ENCODE peak calls at places on chromosomes 1 and 21, in six cellular contexts. N, S, B, L, G and W are unnamed samples.

GRCh38 chr1:18938707-18939070 is 17.8 kb downstream of the IFFO2 start:
- DNase-seq in N (peak; percentile 77), S (no peak), B (no peak), L (no peak), G (no peak), W (no peak)

GRCh38 chr1:168454211-168454815 is 89.5 kb downstream of the XCL2 start:
- DNase-seq in N (no peak), S (no peak), B (no peak), L (no peak), G (no peak), W (no peak)

GRCh38 chr1:205810448-205811157 is 2.4 kb downstream of the SLC41A1 start:
- DNase-seq in N (peak; percentile 72), S (no peak), B (no peak), L (no peak), G (no peak), W (no peak)

GRCh38 chr1:151619489-151620093 is 7.7 kb downstream of the SNX27 start:
- DNase-seq in N (no peak), S (no peak), B (no peak), L (no peak), G (no peak), W (no peak)

GRCh38 chr1:155062702-155063411 is 683 bp upstream of the EFNA4 start:
- DNase-seq in N (peak; percentile 96), S (peak; percentile 89), B (no peak), L (peak; percentile 63), G (peak; percentile 62), W (peak; percentile 64)

GRCh38 chr21:34857122-34857713 is 188.4 kb downstream of the CLIC6 start:
- DNase-seq in N (no peak), S (no peak), B (no peak), L (no peak), G (no peak), W (no peak)

GRCh38 chr21:32256873-32257620 is 21.8 kb downstream of the MIS18A start:
- DNase-seq in N (no peak), S (peak; percentile 47), B (peak; percentile 48), L (peak; percentile 6), G (no peak), W (peak; percentile 32)

GRCh38 chr1:204258213-204259115 is 44.7 kb upstream of the GOLT1A start:
- DNase-seq in N (peak; percentile 95), S (peak; percentile 52), B (no peak), L (peak; percentile 26), G (peak; percentile 5), W (peak; percentile 51)

GRCh38 chr21:25507522-25507921 is 99.8 kb downstream of the MRPL39 start:
- DNase-seq in N (peak; percentile 1), S (no peak), B (no peak), L (peak; percentile 74), G (no peak), W (no peak)

GRCh38 chr1:51561702-51562101 is 42.6 kb upstream of the EPS15 start:
- DNase-seq in N (no peak), S (no peak), B (no peak), L (no peak), G (no peak), W (no peak)

GRCh38 chr1:65247419-65248359 is 61.7 kb upstream of the DNAJC6 start:
- DNase-seq in N (no peak), S (no peak), B (peak; percentile 64), L (no peak), G (no peak), W (no peak)

GRCh38 chr1:113670650-113671049 is 88.6 kb downstream of the PHTF1 start:
- DNase-seq in N (no peak), S (no peak), B (no peak), L (no peak), G (no peak), W (no peak)

GRCh38 chr1:12540580-12541273 is 77.3 kb downstream of the DHRS3 start:
- DNase-seq in N (no peak), S (no peak), B (no peak), L (no peak), G (no peak), W (no peak)

GRCh38 chr1:68745006-68745405 is 248.1 kb upstream of the DEPDC1 start:
- DNase-seq in N (no peak), S (no peak), B (no peak), L (no peak), G (no peak), W (no peak)

GRCh38 chr1:210248341-210248740 is 15.7 kb downstream of the SERTAD4 start:
- DNase-seq in N (no peak), S (no peak), B (no peak), L (no peak), G (no peak), W (no peak)

GRCh38 chr1:201896951-201897391 is 8.3 kb downstream of the SHISA4 start:
- DNase-seq in N (no peak), S (no peak), B (no peak), L (no peak), G (no peak), W (peak; percentile 62)

GRCh38 chr1:58919226-58919985 is 135.6 kb upstream of the JUN start:
- DNase-seq in N (no peak), S (no peak), B (no peak), L (no peak), G (no peak), W (no peak)

GRCh38 chr1:35499652-35500176 is 57.5 kb downstream of the KIAA0319L start:
- DNase-seq in N (no peak), S (no peak), B (no peak), L (no peak), G (no peak), W (no peak)

GRCh38 chr1:183776731-183777130 is 28.2 kb upstream of the RGL1 start:
- DNase-seq in N (no peak), S (no peak), B (no peak), L (no peak), G (no peak), W (no peak)

GRCh38 chr21:32549861-32550260 is 35.5 kb downstream of the TCP10L start:
- DNase-seq in N (no peak), S (no peak), B (no peak), L (no peak), G (no peak), W (no peak)

GRCh38 chr1:65075123-65075976 is 72.7 kb upstream of the AK4 start:
- DNase-seq in N (peak; percentile 75), S (peak; percentile 68), B (no peak), L (peak; percentile 80), G (peak; percentile 35), W (peak; percentile 76)